ENCODE peak calls at places on chromosomes 2 and 18, in eight cellular contexts. One of them, this sample, is unnamed.
A peak's percentile ranks its signal among the peaks of the same experiment; 100 is the strongest.

GRCh38 chr18:59357928-59358327 is 1.1 kb downstream of the LMAN1 start:
- DNase-seq in spleen: no peak
- DNase-seq in heart left ventricle: no peak
- DNase-seq in K562: peak; percentile 28
- DNase-seq in uterus: no peak
- DNase-seq in adrenal gland: peak; percentile 46
- DNase-seq in A549: no peak
- DNase-seq in breast epithelium: no peak
- DNase-seq in this sample: no peak

GRCh38 chr2:33077841-33078240 is 131.1 kb downstream of the LTBP1 start:
- DNase-seq in adrenal gland: no peak
- DNase-seq in uterus: no peak
- DNase-seq in breast epithelium: no peak
- DNase-seq in K562: no peak
- DNase-seq in heart left ventricle: no peak
- DNase-seq in spleen: no peak
- DNase-seq in A549: no peak
- DNase-seq in this sample: no peak

GRCh38 chr18:36255072-36255708 is 42.3 kb upstream of the FHOD3 start:
- DNase-seq in uterus: no peak
- DNase-seq in breast epithelium: no peak
- DNase-seq in spleen: no peak
- DNase-seq in adrenal gland: no peak
- DNase-seq in heart left ventricle: no peak
- DNase-seq in K562: no peak
- DNase-seq in A549: no peak
- DNase-seq in this sample: no peak

GRCh38 chr2:1503471-1504310 is 90.4 kb downstream of the TPO start:
- DNase-seq in breast epithelium: peak; percentile 50
- DNase-seq in A549: no peak
- DNase-seq in K562: no peak
- DNase-seq in adrenal gland: no peak
- DNase-seq in heart left ventricle: no peak
- DNase-seq in spleen: peak; percentile 77
- DNase-seq in uterus: no peak
- DNase-seq in this sample: no peak

GRCh38 chr18:67433971-67434370 is 82.5 kb downstream of the DSEL start:
- DNase-seq in spleen: no peak
- DNase-seq in heart left ventricle: no peak
- DNase-seq in breast epithelium: no peak
- DNase-seq in A549: no peak
- DNase-seq in adrenal gland: no peak
- DNase-seq in K562: no peak
- DNase-seq in uterus: no peak
- DNase-seq in this sample: no peak

GRCh38 chr18:50372743-50373142 is 2.1 kb upstream of the SKA1 start:
- DNase-seq in K562: no peak
- DNase-seq in heart left ventricle: no peak
- DNase-seq in spleen: no peak
- DNase-seq in A549: no peak
- DNase-seq in breast epithelium: no peak
- DNase-seq in uterus: no peak
- DNase-seq in adrenal gland: no peak
- DNase-seq in this sample: no peak

GRCh38 chr2:157185828-157186227 is 71.7 kb upstream of the GALNT5 start:
- DNase-seq in uterus: no peak
- DNase-seq in adrenal gland: no peak
- DNase-seq in A549: no peak
- DNase-seq in breast epithelium: no peak
- DNase-seq in spleen: no peak
- DNase-seq in K562: no peak
- DNase-seq in heart left ventricle: no peak
- DNase-seq in this sample: no peak

GRCh38 chr2:101307950-101308431 is 510 bp downstream of the RNF149 start:
- DNase-seq in heart left ventricle: peak; percentile 35
- DNase-seq in uterus: peak; percentile 26
- DNase-seq in spleen: peak; percentile 92
- DNase-seq in A549: peak; percentile 19
- DNase-seq in K562: no peak
- DNase-seq in breast epithelium: no peak
- DNase-seq in adrenal gland: peak; percentile 35
- DNase-seq in this sample: peak; percentile 69

GRCh38 chr2:72137498-72138010 is 10.1 kb downstream of the CYP26B1 start:
- DNase-seq in heart left ventricle: peak; percentile 56
- DNase-seq in A549: peak; percentile 88
- DNase-seq in uterus: peak; percentile 16
- DNase-seq in spleen: peak; percentile 90
- DNase-seq in adrenal gland: peak; percentile 57
- DNase-seq in breast epithelium: peak; percentile 61
- DNase-seq in K562: peak; percentile 84
- DNase-seq in this sample: peak; percentile 69

GRCh38 chr18:70127307-70127828 is 78.1 kb downstream of the RTTN start:
- DNase-seq in adrenal gland: no peak
- DNase-seq in A549: no peak
- DNase-seq in K562: no peak
- DNase-seq in heart left ventricle: no peak
- DNase-seq in spleen: no peak
- DNase-seq in breast epithelium: no peak
- DNase-seq in uterus: no peak
- DNase-seq in this sample: no peak

GRCh38 chr18:32956591-32957310 is 183.9 kb upstream of the KLHL14 start:
- DNase-seq in heart left ventricle: no peak
- DNase-seq in adrenal gland: peak; percentile 53
- DNase-seq in K562: no peak
- DNase-seq in breast epithelium: no peak
- DNase-seq in A549: no peak
- DNase-seq in uterus: no peak
- DNase-seq in spleen: no peak
- DNase-seq in this sample: no peak

GRCh38 chr2:144111443-144111842 is 408.5 kb downstream of the ZEB2 start:
- DNase-seq in adrenal gland: peak; percentile 48
- DNase-seq in spleen: no peak
- DNase-seq in K562: peak; percentile 24
- DNase-seq in A549: no peak
- DNase-seq in uterus: no peak
- DNase-seq in heart left ventricle: no peak
- DNase-seq in breast epithelium: no peak
- DNase-seq in this sample: no peak

GRCh38 chr2:237129625-237130263 is 44.1 kb downstream of the COPS8 start:
- DNase-seq in heart left ventricle: no peak
- DNase-seq in adrenal gland: no peak
- DNase-seq in K562: no peak
- DNase-seq in spleen: no peak
- DNase-seq in A549: no peak
- DNase-seq in breast epithelium: no peak
- DNase-seq in uterus: peak; percentile 11
- DNase-seq in this sample: no peak

GRCh38 chr2:33425660-33426059 is 50.8 kb upstream of the RASGRP3 start:
- DNase-seq in K562: no peak
- DNase-seq in spleen: no peak
- DNase-seq in breast epithelium: no peak
- DNase-seq in heart left ventricle: no peak
- DNase-seq in A549: no peak
- DNase-seq in uterus: no peak
- DNase-seq in adrenal gland: no peak
- DNase-seq in this sample: no peak

GRCh38 chr18:47644896-47645295 is 285.6 kb downstream of the SMAD2 start:
- DNase-seq in K562: no peak
- DNase-seq in breast epithelium: no peak
- DNase-seq in heart left ventricle: no peak
- DNase-seq in adrenal gland: no peak
- DNase-seq in uterus: no peak
- DNase-seq in A549: no peak
- DNase-seq in spleen: no peak
- DNase-seq in this sample: no peak

GRCh38 chr2:120271952-120272351 is 19.3 kb downstream of the RALB start:
- DNase-seq in adrenal gland: no peak
- DNase-seq in K562: no peak
- DNase-seq in breast epithelium: no peak
- DNase-seq in uterus: no peak
- DNase-seq in A549: no peak
- DNase-seq in heart left ventricle: no peak
- DNase-seq in spleen: no peak
- DNase-seq in this sample: no peak

DNA sequence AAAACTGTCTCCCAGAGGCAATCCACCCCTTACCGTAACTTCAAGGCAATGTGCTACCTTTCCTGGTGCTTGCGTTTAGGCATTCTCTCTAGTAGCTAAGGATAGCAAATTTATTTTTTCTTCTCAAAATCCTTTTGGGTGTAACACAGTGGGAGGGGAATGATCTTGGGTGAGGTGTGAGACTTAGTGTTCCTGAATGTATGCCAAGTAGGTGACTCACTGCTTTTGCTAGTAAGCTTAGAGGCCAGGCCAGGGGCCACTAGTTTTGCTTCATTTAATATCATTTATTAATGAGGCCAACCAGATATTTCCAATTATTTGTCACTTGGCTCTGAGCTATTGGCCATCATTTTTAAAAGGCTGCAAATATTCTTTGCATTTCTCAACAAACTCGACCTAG is 135.5 kb downstream of the NAPG start:
- DNase-seq in breast epithelium: no peak
- DNase-seq in heart left ventricle: no peak
- DNase-seq in adrenal gland: no peak
- DNase-seq in A549: no peak
- DNase-seq in uterus: no peak
- DNase-seq in K562: no peak
- DNase-seq in spleen: no peak
- DNase-seq in this sample: no peak
- H3K27ac ChIP-seq in breast epithelium: no peak overlapping the region
- H3K27ac ChIP-seq in heart left ventricle: no peak overlapping the region
- H3K27ac ChIP-seq in adrenal gland: no peak overlapping the region
- H3K27ac ChIP-seq in A549: no peak overlapping the region
- H3K27ac ChIP-seq in uterus: no peak overlapping the region
- H3K27ac ChIP-seq in K562: no peak overlapping the region
- H3K27ac ChIP-seq in spleen: no peak overlapping the region
- H3K27ac ChIP-seq in this sample: no peak overlapping the region

GRCh38 chr18:24271381-24272331 is 126.0 kb downstream of the OSBPL1A start:
- DNase-seq in breast epithelium: peak; percentile 69
- DNase-seq in A549: peak; percentile 56
- DNase-seq in uterus: peak; percentile 71
- DNase-seq in adrenal gland: peak; percentile 83
- DNase-seq in K562: no peak
- DNase-seq in heart left ventricle: peak; percentile 76
- DNase-seq in spleen: peak; percentile 91
- DNase-seq in this sample: peak; percentile 82
- TF ChIP-seq POLR2A in breast epithelium: no peak
- TF ChIP-seq POLR2A in A549: peak; percentile 69
- TF ChIP-seq POLR2A in uterus: peak; percentile 24
- TF ChIP-seq POLR2A in adrenal gland: no peak
- TF ChIP-seq POLR2A in K562: no peak
- TF ChIP-seq POLR2A in heart left ventricle: no peak
- TF ChIP-seq POLR2A in spleen: no peak
- TF ChIP-seq POLR2A in this sample: peak; percentile 51

GRCh38 chr18:48841381-48842258 is 109.1 kb downstream of the SMAD7 start:
- DNase-seq in heart left ventricle: no peak
- DNase-seq in adrenal gland: peak; percentile 49
- DNase-seq in breast epithelium: no peak
- DNase-seq in spleen: peak; percentile 78
- DNase-seq in K562: peak; percentile 33
- DNase-seq in uterus: peak; percentile 50
- DNase-seq in A549: no peak
- DNase-seq in this sample: peak; percentile 65
- H3K27ac ChIP-seq in heart left ventricle: peak overlapping the region; percentile 66
- H3K27ac ChIP-seq in adrenal gland: peak overlapping the region; percentile 23
- H3K27ac ChIP-seq in breast epithelium: peak overlapping the region; percentile 78
- H3K27ac ChIP-seq in spleen: peak overlapping the region; percentile 67
- H3K27ac ChIP-seq in K562: no peak overlapping the region
- H3K27ac ChIP-seq in uterus: peak overlapping the region; percentile 54
- H3K27ac ChIP-seq in A549: no peak overlapping the region
- H3K27ac ChIP-seq in this sample: peak overlapping the region; percentile 70

GRCh38 chr2:10601866-10602566 is 87.8 kb downstream of the NOL10 start:
- DNase-seq in heart left ventricle: no peak
- DNase-seq in adrenal gland: no peak
- DNase-seq in K562: no peak
- DNase-seq in uterus: no peak
- DNase-seq in spleen: no peak
- DNase-seq in A549: no peak
- DNase-seq in breast epithelium: no peak
- DNase-seq in this sample: no peak
- TF ChIP-seq POLR2A in heart left ventricle: no peak
- TF ChIP-seq POLR2A in adrenal gland: no peak
- TF ChIP-seq POLR2A in K562: no peak
- TF ChIP-seq POLR2A in uterus: no peak
- TF ChIP-seq POLR2A in spleen: no peak
- TF ChIP-seq POLR2A in A549: no peak
- TF ChIP-seq POLR2A in breast epithelium: no peak
- TF ChIP-seq POLR2A in this sample: no peak

GRCh38 chr2:176491172-176491904 is 222.1 kb downstream of the MTX2 start:
- DNase-seq in adrenal gland: no peak
- DNase-seq in K562: peak; percentile 76
- DNase-seq in A549: no peak
- DNase-seq in uterus: peak; percentile 90
- DNase-seq in spleen: no peak
- DNase-seq in heart left ventricle: peak; percentile 53
- DNase-seq in breast epithelium: no peak
- DNase-seq in this sample: no peak

GRCh38 chr2:176492583-176492982 is 223.3 kb downstream of the MTX2 start:
- DNase-seq in A549: no peak
- DNase-seq in breast epithelium: no peak
- DNase-seq in adrenal gland: no peak
- DNase-seq in K562: no peak
- DNase-seq in spleen: no peak
- DNase-seq in heart left ventricle: no peak
- DNase-seq in uterus: no peak
- DNase-seq in this sample: no peak

GRCh38 chr2:176493221-176493825 is 224.1 kb downstream of the MTX2 start:
- DNase-seq in adrenal gland: no peak
- DNase-seq in uterus: peak; percentile 24
- DNase-seq in breast epithelium: no peak
- DNase-seq in spleen: no peak
- DNase-seq in A549: no peak
- DNase-seq in K562: no peak
- DNase-seq in heart left ventricle: no peak
- DNase-seq in this sample: no peak

GRCh38 chr2:176494949-176495353 is 225.7 kb downstream of the MTX2 start:
- DNase-seq in breast epithelium: no peak
- DNase-seq in K562: no peak
- DNase-seq in uterus: peak; percentile 67
- DNase-seq in heart left ventricle: no peak
- DNase-seq in spleen: no peak
- DNase-seq in adrenal gland: peak; percentile 57
- DNase-seq in A549: no peak
- DNase-seq in this sample: no peak

GRCh38 chr2:176493909-176494308 is 224.7 kb downstream of the MTX2 start:
- DNase-seq in breast epithelium: no peak
- DNase-seq in spleen: no peak
- DNase-seq in A549: no peak
- DNase-seq in adrenal gland: no peak
- DNase-seq in K562: no peak
- DNase-seq in uterus: no peak
- DNase-seq in heart left ventricle: no peak
- DNase-seq in this sample: no peak
- H3K27ac ChIP-seq in breast epithelium: peak overlapping the region; percentile 48
- H3K27ac ChIP-seq in spleen: peak overlapping the region; percentile 21
- H3K27ac ChIP-seq in A549: no peak overlapping the region
- H3K27ac ChIP-seq in adrenal gland: no peak overlapping the region
- H3K27ac ChIP-seq in K562: no peak overlapping the region
- H3K27ac ChIP-seq in uterus: peak overlapping the region; percentile 96
- H3K27ac ChIP-seq in heart left ventricle: peak overlapping the region; percentile 30
- H3K27ac ChIP-seq in this sample: no peak overlapping the region

GRCh38 chr2:25335971-25336370 is 5.8 kb downstream of the DNMT3A start:
- DNase-seq in adrenal gland: no peak
- DNase-seq in breast epithelium: no peak
- DNase-seq in K562: no peak
- DNase-seq in heart left ventricle: no peak
- DNase-seq in uterus: no peak
- DNase-seq in A549: no peak
- DNase-seq in spleen: peak; percentile 75
- DNase-seq in this sample: no peak
- TF ChIP-seq POLR2A in adrenal gland: no peak
- TF ChIP-seq POLR2A in breast epithelium: no peak
- TF ChIP-seq POLR2A in K562: no peak
- TF ChIP-seq POLR2A in heart left ventricle: no peak
- TF ChIP-seq POLR2A in uterus: no peak
- TF ChIP-seq POLR2A in A549: no peak
- TF ChIP-seq POLR2A in spleen: no peak
- TF ChIP-seq POLR2A in this sample: no peak